ENCODE peak calls at places on chromosomes 1 and 21, in five cellular contexts. Z is uterus, G is stomach, B is testis, V is GM12878. F is an unnamed sample.
A peak's percentile ranks its signal among the peaks of the same experiment; 100 is the strongest.

GRCh38 chr1:15065291-15065690 is 88.3 kb upstream of the TMEM51 start:
- DNase-seq in Z (no peak), G (no peak), V (no peak), B (no peak), F (no peak)

GRCh38 chr1:200245492-200245891 is 164.3 kb downstream of the ZNF281 start:
- DNase-seq in V (no peak), G (no peak), Z (no peak), B (no peak), F (no peak)

GRCh38 chr1:192668434-192668983 is 32.6 kb downstream of the RGS13 start:
- DNase-seq in Z (no peak), G (no peak), B (no peak), V (no peak), F (no peak)

GRCh38 chr1:107741242-107741641 is 223.7 kb downstream of the VAV3 start:
- DNase-seq in B (no peak), Z (no peak), G (no peak), V (no peak), F (no peak)

GRCh38 chr1:163071381-163072255 is 2.5 kb downstream of the RGS4 start:
- DNase-seq in V (no peak), B (peak; percentile 82), G (peak; percentile 68), Z (peak; percentile 54), F (peak; percentile 86)

GRCh38 chr1:117436528-117436927 is 69.3 kb downstream of the MAN1A2 start:
- DNase-seq in Z (no peak), B (no peak), G (no peak), V (no peak), F (no peak)

GRCh38 chr1:201711811-201712210 is 117.1 kb upstream of the IPO9 start:
- DNase-seq in G (no peak), V (no peak), Z (no peak), B (no peak), F (no peak)

GRCh38 chr21:17783816-17784598 is 35.1 kb downstream of the C21orf91 start:
- DNase-seq in B (no peak), Z (no peak), G (no peak), V (peak; percentile 89), F (no peak)

GRCh38 chr1:97433520-97434175 is 487.2 kb downstream of the DPYD start:
- DNase-seq in G (no peak), B (no peak), Z (no peak), V (no peak), F (no peak)

GRCh38 chr1:247857069-247857985 is at the start of gene TRIM58:
- DNase-seq in Z (no peak), B (peak; percentile 63), G (peak; percentile 69), V (no peak), F (no peak)

GRCh38 chr1:40072142-40072541 is 24.9 kb downstream of the PPT1 start:
- DNase-seq in V (no peak), Z (no peak), G (no peak), B (no peak), F (no peak)
- H3K9me3 ChIP-seq in V (no peaks in the 10 kb centered on the region), Z (no peaks in the 10 kb centered on the region), G (no peaks in the 10 kb centered on the region), B (no peaks in the 10 kb centered on the region), F (no peaks in the 10 kb centered on the region)

DNA sequence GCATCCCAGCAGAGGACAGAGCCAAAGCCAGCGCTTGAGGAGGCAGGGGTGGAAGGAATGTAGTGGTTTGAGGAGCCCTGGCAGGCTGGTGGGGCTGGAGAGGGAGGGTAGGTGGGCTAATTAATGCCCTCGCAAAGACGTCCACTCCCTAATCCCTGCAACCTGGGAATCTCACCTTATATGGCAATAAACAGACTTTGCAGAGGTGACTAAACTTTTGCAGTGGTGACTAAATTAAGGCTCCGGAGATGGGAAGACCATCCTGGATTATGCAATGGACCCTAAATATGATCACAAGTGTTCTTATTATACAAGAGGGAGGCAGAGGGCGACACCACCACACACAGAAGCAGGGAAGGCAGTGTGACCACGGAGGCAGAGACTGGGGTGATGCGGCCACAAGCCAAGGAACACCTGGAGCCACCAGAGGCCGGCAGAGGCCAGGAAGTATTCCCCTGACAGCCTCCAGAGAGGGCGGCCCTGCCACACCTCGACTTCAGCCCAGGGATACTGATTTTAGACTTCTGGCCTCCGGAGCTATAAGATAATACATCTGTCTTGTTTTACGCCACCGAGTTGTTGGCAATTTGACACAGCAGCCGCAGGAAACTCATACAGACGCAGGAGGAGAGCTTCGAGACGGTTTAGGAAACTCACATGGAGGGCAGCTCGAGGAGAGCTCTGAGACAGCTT is 23.1 kb upstream of the NPPB start:
- DNase-seq in Z (no peak), G (no peak), B (no peak), V (no peak), F (no peak)
- TF ChIP-seq CTCF in Z (no peak), G (no peak), B (no peak), V (no peak), F (no peak)

GRCh38 chr1:203272633-203273205 is 32.6 kb upstream of the BTG2 start:
- DNase-seq in Z (no peak), V (no peak), G (no peak), B (no peak), F (no peak)
- H3K4me3 ChIP-seq in Z (no peak overlapping the region), V (peak overlapping the region; percentile 63), G (peak overlapping the region; percentile 26), B (peak overlapping the region; percentile 46), F (no peak overlapping the region)

DNA sequence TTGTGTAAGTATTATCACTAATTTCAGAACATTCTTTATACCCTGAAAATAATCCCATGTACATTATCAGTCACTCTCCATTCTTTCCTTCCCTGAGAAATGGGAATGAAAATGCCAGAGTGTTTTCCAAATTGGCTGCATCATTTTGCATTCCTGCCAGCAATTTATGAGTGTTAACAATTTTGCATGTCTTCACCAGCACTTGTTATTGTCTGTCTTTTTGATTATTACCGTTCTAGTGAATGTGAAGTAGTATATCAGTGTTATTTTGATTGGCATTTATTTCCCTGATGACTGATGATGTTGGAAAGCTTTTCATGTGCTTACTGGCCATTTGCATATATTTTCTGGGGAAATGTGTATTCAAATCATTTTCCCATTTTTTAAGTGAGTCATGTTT is 71.9 kb downstream of the PCBP3 start:
- DNase-seq in V (no peak), Z (no peak), B (no peak), G (no peak), F (no peak)
- H3K9me3 ChIP-seq in V (no peaks in the 10 kb centered on the region), Z (peaks cover 6% of the 10 kb centered on the region), B (no peaks in the 10 kb centered on the region), G (no peaks in the 10 kb centered on the region), F (no peaks in the 10 kb centered on the region)

GRCh38 chr1:5857011-5857410 is 135.2 kb downstream of the NPHP4 start:
- DNase-seq in V (no peak), B (no peak), Z (no peak), G (no peak), F (no peak)

GRCh38 chr1:5855196-5855897 is 136.9 kb downstream of the NPHP4 start:
- DNase-seq in Z (no peak), V (no peak), G (no peak), B (no peak), F (no peak)

GRCh38 chr1:5857508-5858090 is 134.6 kb downstream of the NPHP4 start:
- DNase-seq in V (no peak), B (no peak), G (no peak), Z (no peak), F (no peak)

GRCh38 chr1:5854754-5855153 is 137.5 kb downstream of the NPHP4 start:
- DNase-seq in V (no peak), B (no peak), Z (no peak), G (no peak), F (no peak)

DNA sequence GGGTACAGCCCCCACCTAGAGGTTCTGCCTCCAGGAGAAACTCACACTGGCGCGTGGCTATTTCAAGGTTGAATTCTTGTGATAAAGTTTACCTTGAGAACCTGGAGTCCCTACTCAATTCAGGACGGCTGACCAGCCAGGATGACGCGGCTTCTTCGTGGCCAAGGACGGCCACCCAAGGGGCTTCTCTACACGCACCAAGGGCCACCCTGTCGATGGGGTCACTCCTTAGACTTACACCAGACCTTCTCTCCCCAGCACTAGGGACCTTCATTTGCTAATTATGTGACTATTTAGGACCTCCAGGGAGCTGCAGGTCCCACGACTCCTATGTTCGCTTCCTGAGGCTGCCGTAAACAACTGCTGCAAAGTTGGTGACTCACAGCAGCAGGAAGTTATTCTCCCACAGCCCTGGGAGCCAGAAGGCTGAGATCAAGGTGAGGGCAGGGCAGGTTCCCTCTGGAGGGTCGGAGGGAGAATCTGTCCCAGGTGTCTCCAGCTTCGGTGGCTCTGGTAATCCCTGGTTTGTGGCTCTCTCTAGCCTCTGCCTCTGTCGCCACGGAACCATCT is 135.9 kb downstream of the NPHP4 start:
- DNase-seq in V (no peak), B (no peak), Z (no peak), G (no peak), F (no peak)
- TF ChIP-seq CTCF in V (no peak), B (no peak), Z (no peak), G (no peak), F (no peak)

DNA sequence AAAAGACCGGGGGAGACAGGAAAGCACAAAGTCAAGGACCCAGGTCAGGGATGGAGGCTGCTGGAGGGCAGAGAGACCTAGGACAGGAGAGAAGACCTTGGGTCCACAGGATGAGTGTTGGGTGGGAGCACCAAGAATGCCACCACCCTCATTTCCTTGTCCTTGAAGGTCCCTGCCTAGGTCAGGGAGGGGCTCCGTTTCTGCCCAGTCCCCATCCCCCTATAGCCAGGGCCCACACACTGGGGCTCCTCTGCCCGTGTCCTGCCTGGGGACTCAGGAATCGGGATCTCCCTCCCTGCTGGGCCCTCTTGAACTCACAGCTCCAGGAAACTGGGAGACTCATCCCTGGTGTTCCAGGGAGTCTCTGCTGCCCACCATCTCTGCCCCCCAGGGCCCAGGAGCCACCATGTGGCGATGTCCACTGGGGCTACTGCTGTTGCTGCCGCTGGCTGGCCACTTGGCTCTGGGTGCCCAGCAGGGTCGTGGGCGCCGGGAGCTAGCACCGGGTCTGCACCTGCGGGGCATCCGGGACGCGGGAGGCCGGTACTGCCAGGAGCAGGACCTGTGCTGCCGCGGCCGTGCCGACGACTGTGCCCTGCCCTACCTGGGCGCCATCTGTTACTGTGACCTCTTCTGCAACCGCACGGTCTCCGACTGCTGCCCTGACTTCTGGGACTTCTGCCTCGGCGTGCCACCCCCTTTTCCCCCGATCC is 584 bp downstream of the TINAGL1 start:
- DNase-seq in Z (no peak), V (no peak), G (peak; percentile 61), B (peak; percentile 11), F (no peak)
- H3K4me3 ChIP-seq in Z (peak overlapping the region; percentile 48), V (no peak overlapping the region), G (peak overlapping the region; percentile 62), B (peak overlapping the region; percentile 9), F (peak overlapping the region; percentile 89)

F was measured in ascending aorta.